ENCODE peak calls at places on chromosomes 4 and X, in eight cellular contexts. M is left ventricle myocardium inferior, W is cardiac fibroblast, B is fibroblast of pulmonary artery, E is esophagus squamous epithelium, T is astrocyte of the cerebellum, Y is Peyer's patch, U is adrenal gland. G is an unnamed sample.

GRCh38 chrX:43970528-43970927 is 2.7 kb downstream of the NDP start:
- DNase-seq in Y (no peak), B (no peak), M (no peak), T (no peak), W (no peak), E (no peak), U (no peak), G (no peak)

GRCh38 chr4:42519803-42520417 is 122.6 kb downstream of the SHISA3 start:
- DNase-seq in B (peak), E (no peak), M (no peak), U (peak), T (peak), W (peak), Y (peak), G (no peak)

GRCh38 chr4:1126506-1126905 is 13.1 kb upstream of the RNF212 start:
- DNase-seq in E (no peak), M (no peak), T (no peak), U (no peak), Y (no peak), B (peak), W (peak), G (no peak)

GRCh38 chrX:8760021-8760420 is 28.1 kb upstream of the ANOS1 start:
- DNase-seq in E (no peak), M (no peak), Y (no peak), U (no peak), T (no peak), W (no peak), B (no peak), G (no peak)

GRCh38 chr4:67909910-67910905 is 26.4 kb upstream of the TMPRSS11D start:
- DNase-seq in U (no peak), B (peak), M (no peak), Y (no peak), E (no peak), T (no peak), W (peak), G (no peak)

GRCh38 chrX:95764972-95765451 is 919.6 kb upstream of the DIAPH2 start:
- DNase-seq in Y (no peak), M (no peak), T (peak), B (peak), W (peak), E (no peak), U (no peak), G (no peak)

GRCh38 chrX:6163761-6164160 is 64.9 kb downstream of the NLGN4X start:
- DNase-seq in E (no peak), M (no peak), Y (no peak), T (no peak), U (no peak), B (no peak), W (no peak), G (no peak)

GRCh38 chrX:136598631-136599030 is 49.3 kb upstream of the CD40LG start:
- DNase-seq in M (no peak), B (no peak), T (no peak), U (no peak), Y (no peak), E (no peak), W (no peak), G (no peak)

GRCh38 chr4:81626851-81627250 is 155.1 kb upstream of the RASGEF1B start:
- DNase-seq in T (no peak), E (no peak), U (no peak), Y (no peak), W (no peak), M (no peak), B (no peak), G (no peak)

GRCh38 chr4:119570401-119570800 is 58.2 kb downstream of the PDE5A start:
- DNase-seq in E (no peak), M (no peak), Y (no peak), U (no peak), T (no peak), B (peak), W (peak), G (peak)

GRCh38 chr4:16194199-16194598 is 32.1 kb downstream of the TAPT1 start:
- DNase-seq in E (no peak), B (peak), W (peak), M (no peak), U (no peak), Y (no peak), T (peak), G (no peak)

GRCh38 chrX:47030339-47030738 is 47.9 kb upstream of the RGN start:
- DNase-seq in M (no peak), U (no peak), B (peak), W (peak), E (no peak), T (peak), Y (no peak), G (peak)

GRCh38 chr4:76611164-76611563 is 176.1 kb downstream of the SHROOM3 start:
- DNase-seq in M (no peak), T (no peak), E (no peak), Y (no peak), U (no peak), B (peak), W (peak), G (no peak)
- TF ChIP-seq CTCF in M (no peak), T (no peak), E (no peak), Y (no peak), U (no peak), B (no peak), W (no peak), G (no peak)

DNA sequence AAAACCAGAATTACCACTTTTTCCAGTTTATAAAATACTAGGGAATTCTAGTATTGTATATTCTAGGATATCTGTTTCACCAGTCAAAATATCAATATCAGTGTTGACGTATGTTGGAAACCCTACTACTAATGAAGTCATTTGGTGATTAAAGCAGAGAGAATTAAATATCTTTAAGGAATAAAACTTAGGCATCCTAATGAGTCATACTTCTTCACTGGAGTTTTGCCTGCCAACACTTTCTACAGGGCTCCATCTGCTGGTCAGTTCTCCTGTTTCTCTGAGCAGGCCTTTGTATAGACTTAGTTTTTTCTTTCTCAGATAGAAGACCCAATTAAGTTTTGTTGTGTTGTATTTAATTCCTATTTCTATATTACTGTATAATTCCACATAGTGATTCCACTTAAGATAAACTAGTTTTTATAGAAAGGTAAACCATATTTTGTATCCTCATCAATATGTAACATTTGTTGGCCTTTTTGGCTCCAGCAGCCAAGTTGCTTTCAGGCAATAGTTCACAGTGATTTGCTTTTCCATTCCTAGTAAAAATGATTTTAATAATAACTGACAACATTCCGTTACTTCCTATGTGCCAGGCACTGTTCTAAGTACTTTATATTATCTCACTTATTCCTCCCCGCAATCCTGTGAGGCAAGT is 3.5 kb downstream of the AP1AR start:
- DNase-seq in W (peak), B (peak), Y (peak), T (peak), E (no peak), M (no peak), U (peak), G (peak)
- TF ChIP-seq CTCF in W (peak), B (peak), Y (peak), T (peak), E (peak), M (peak), U (peak), G (peak)

DNA sequence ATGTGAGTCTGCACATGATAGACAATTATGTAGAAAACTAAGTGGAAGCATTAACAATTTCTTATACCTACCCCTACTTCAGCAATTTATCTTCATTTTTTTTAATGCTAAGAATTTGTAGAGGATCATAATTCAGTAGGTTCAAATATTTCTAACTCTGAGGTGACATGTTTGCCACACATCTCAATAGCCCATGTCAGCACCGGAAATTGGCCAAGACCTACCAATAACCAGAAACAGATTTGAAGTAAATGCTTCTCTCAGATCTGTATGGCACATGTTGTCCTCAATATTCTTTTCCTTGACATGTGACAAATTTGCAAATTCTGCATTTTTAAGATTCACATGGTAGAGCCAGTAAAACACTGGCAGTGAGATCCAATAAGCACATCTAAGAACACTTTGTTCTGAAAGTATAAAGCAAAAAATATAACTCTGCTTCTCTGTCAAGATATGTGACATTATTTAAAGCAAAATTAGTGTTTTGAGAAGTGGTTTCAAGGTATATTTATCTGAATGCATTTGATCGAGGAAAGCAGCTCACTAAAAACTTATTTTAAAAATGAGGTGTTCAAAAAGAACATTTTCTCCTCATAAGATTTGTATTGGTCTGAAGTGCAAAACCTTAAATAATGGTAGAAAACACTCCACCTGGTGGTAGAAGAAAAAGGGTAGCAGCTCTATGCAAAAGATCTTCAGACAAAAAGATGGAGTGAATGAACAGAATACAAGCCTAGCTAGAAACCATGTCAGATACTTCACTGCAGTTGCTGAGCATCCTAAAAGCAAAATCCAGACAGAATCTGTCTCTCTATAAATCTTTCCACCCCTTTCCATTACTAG is 513.9 kb upstream of the FAM241A start:
- DNase-seq in T (no peak), E (no peak), W (peak), M (no peak), Y (no peak), U (no peak), B (peak), G (no peak)
- TF ChIP-seq CTCF in T (peak), E (no peak), W (peak), M (peak), Y (peak), U (peak), B (peak), G (peak)

GRCh38 chr4:83284161-83285021 is at the start of gene COQ2:
- DNase-seq in M (peak), B (peak), E (peak), W (peak), U (peak), Y (peak), T (peak), G (peak)
- TF ChIP-seq CTCF in M (peak), B (peak), E (no peak), W (no peak), U (peak), Y (peak), T (no peak), G (peak)

DNA sequence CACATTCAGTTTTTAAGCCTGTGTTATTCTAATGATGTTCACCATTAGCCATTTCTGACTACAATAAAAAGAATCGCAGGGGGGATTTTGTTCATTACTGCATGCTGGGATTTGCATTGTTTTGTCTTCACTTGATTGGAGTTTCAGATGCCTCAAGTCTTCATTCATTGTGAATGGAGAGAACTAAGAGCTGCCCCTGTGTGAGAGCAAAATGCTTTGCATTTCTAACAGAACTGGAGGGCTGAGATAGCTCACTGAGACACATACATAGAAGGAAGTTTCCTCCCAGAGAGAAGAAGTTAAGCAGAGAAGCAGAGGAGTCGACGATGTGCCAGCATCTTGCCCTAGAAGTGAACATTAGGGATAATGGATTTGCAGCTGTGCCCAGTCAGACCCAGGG is 113.5 kb upstream of the GATB start:
- DNase-seq in B (no peak), U (no peak), W (no peak), Y (no peak), E (no peak), T (no peak), M (no peak), G (no peak)
- TF ChIP-seq CTCF in B (no peak), U (no peak), W (no peak), Y (no peak), E (no peak), T (no peak), M (no peak), G (no peak)

DNA sequence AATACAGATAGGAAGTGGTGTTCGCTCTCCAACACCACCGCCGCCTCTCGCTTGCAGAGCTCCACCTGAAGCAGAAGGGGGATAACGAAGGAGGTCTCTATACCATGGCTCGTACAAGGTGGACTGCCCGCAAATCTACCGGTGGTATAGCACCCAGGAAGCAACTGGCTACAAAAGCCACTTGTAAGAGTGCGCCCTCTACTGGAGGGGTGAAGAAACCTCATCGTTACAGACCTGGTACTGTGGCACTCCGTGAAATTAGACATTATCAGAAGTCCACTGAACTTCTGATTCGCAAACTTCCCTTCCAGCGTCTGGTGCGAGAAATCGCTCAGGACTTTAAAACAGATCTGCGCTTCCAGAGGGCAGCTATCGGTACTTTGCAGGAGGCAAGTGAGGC is 5.2 kb upstream of the BMP15 start:
- DNase-seq in W (no peak), E (no peak), B (no peak), U (no peak), Y (no peak), T (no peak), M (no peak), G (no peak)
- TF ChIP-seq CTCF in W (peak), E (no peak), B (peak), U (no peak), Y (peak), T (peak), M (peak), G (no peak)

DNA sequence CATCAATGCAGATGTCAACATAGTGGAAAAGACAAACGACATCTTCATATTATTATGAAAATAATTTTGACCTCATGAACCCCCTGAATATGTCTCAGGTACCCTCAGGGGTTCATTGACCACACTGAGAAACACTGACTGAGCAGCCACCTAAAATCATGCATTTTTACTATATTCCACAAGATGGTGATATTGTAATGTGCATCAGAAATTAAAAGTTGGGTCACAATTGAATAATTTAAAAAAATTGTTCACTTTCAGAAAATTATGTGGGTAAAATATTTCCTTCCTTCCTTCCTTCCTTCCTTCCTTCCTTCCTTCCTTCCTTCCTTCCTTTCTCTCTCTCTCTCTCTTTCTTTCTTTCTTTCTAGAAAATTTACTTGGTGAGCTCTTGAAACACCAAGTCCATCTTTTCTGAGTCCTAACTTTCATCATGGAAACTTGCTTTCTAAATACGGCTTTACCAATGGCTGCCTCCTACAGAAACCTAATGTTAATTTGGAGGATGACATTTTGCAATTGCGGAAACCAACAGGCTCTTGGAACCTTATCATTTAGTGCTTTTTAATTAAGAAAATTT is 103.6 kb downstream of the RTL3 start:
- DNase-seq in M (no peak), T (no peak), B (peak), E (no peak), Y (no peak), W (no peak), U (no peak), G (no peak)
- TF ChIP-seq CTCF in M (peak), T (peak), B (peak), E (no peak), Y (peak), W (peak), U (peak), G (no peak)

GRCh38 chr4:89438102-89438831 is 130.7 kb upstream of the GPRIN3 start:
- DNase-seq in W (peak), T (no peak), B (peak), U (peak), E (no peak), M (no peak), Y (peak), G (no peak)
- TF ChIP-seq CTCF in W (peak), T (no peak), B (peak), U (no peak), E (no peak), M (peak), Y (peak), G (peak)

G was measured in AG04449.